ENCODE peak calls at places on chromosome 20, in eight cellular contexts. One of them, this sample, is unnamed.

GRCh38 chr20:19976595-19977372 is 40.4 kb upstream of the NAA20 start:
- DNase-seq in stimulated activated CD8-positive, alpha-beta memory T cell treated with anti-CD3 and anti-CD28 coated beads, Interleukin-4, amount 100 ng/mL, for 24 hours: no peak
- DNase-seq in activated naive CD4-positive, alpha-beta T cell treated with anti-CD3 and anti-CD28 coated beads, Interleukin-2, amount 50 U/mL, for 16 hours: no peak
- DNase-seq in stimulated activated CD4-positive, alpha-beta T cell treated with anti-CD3 and anti-CD28 coated beads, Interleukin-15, amount 100 ng/mL, for 1 hour: no peak
- DNase-seq in AG08396: peak
- DNase-seq in iPS-NIHi11: peak
- DNase-seq in T follicular helper cell: no peak
- DNase-seq in MM.1S: no peak
- DNase-seq in this sample: no peak

GRCh38 chr20:32337937-32338661 is 20.0 kb upstream of the ASXL1 start:
- DNase-seq in stimulated activated CD8-positive, alpha-beta memory T cell treated with anti-CD3 and anti-CD28 coated beads, Interleukin-4, amount 100 ng/mL, for 24 hours: no peak
- DNase-seq in activated naive CD4-positive, alpha-beta T cell treated with anti-CD3 and anti-CD28 coated beads, Interleukin-2, amount 50 U/mL, for 16 hours: no peak
- DNase-seq in stimulated activated CD4-positive, alpha-beta T cell treated with anti-CD3 and anti-CD28 coated beads, Interleukin-15, amount 100 ng/mL, for 1 hour: no peak
- DNase-seq in AG08396: no peak
- DNase-seq in iPS-NIHi11: no peak
- DNase-seq in T follicular helper cell: no peak
- DNase-seq in MM.1S: no peak
- DNase-seq in this sample: no peak

GRCh38 chr20:10832146-10832545 is 158.3 kb upstream of the JAG1 start:
- DNase-seq in stimulated activated CD8-positive, alpha-beta memory T cell treated with anti-CD3 and anti-CD28 coated beads, Interleukin-4, amount 100 ng/mL, for 24 hours: no peak
- DNase-seq in activated naive CD4-positive, alpha-beta T cell treated with anti-CD3 and anti-CD28 coated beads, Interleukin-2, amount 50 U/mL, for 16 hours: no peak
- DNase-seq in stimulated activated CD4-positive, alpha-beta T cell treated with anti-CD3 and anti-CD28 coated beads, Interleukin-15, amount 100 ng/mL, for 1 hour: no peak
- DNase-seq in AG08396: no peak
- DNase-seq in iPS-NIHi11: no peak
- DNase-seq in T follicular helper cell: no peak
- DNase-seq in MM.1S: no peak
- DNase-seq in this sample: no peak

GRCh38 chr20:1809611-1810510 is 85.3 kb upstream of the SIRPA start:
- DNase-seq in stimulated activated CD8-positive, alpha-beta memory T cell treated with anti-CD3 and anti-CD28 coated beads, Interleukin-4, amount 100 ng/mL, for 24 hours: no peak
- DNase-seq in activated naive CD4-positive, alpha-beta T cell treated with anti-CD3 and anti-CD28 coated beads, Interleukin-2, amount 50 U/mL, for 16 hours: no peak
- DNase-seq in stimulated activated CD4-positive, alpha-beta T cell treated with anti-CD3 and anti-CD28 coated beads, Interleukin-15, amount 100 ng/mL, for 1 hour: no peak
- DNase-seq in AG08396: peak
- DNase-seq in iPS-NIHi11: no peak
- DNase-seq in T follicular helper cell: no peak
- DNase-seq in MM.1S: no peak
- DNase-seq in this sample: no peak

GRCh38 chr20:33203444-33203843 is 13.7 kb upstream of the BPIFA3 start:
- DNase-seq in stimulated activated CD8-positive, alpha-beta memory T cell treated with anti-CD3 and anti-CD28 coated beads, Interleukin-4, amount 100 ng/mL, for 24 hours: no peak
- DNase-seq in activated naive CD4-positive, alpha-beta T cell treated with anti-CD3 and anti-CD28 coated beads, Interleukin-2, amount 50 U/mL, for 16 hours: no peak
- DNase-seq in stimulated activated CD4-positive, alpha-beta T cell treated with anti-CD3 and anti-CD28 coated beads, Interleukin-15, amount 100 ng/mL, for 1 hour: no peak
- DNase-seq in AG08396: no peak
- DNase-seq in iPS-NIHi11: no peak
- DNase-seq in T follicular helper cell: no peak
- DNase-seq in MM.1S: no peak
- DNase-seq in this sample: no peak

GRCh38 chr20:5545381-5545941 is 204.7 kb upstream of the SHLD1 start:
- DNase-seq in stimulated activated CD8-positive, alpha-beta memory T cell treated with anti-CD3 and anti-CD28 coated beads, Interleukin-4, amount 100 ng/mL, for 24 hours: no peak
- DNase-seq in activated naive CD4-positive, alpha-beta T cell treated with anti-CD3 and anti-CD28 coated beads, Interleukin-2, amount 50 U/mL, for 16 hours: no peak
- DNase-seq in stimulated activated CD4-positive, alpha-beta T cell treated with anti-CD3 and anti-CD28 coated beads, Interleukin-15, amount 100 ng/mL, for 1 hour: no peak
- DNase-seq in AG08396: no peak
- DNase-seq in iPS-NIHi11: no peak
- DNase-seq in T follicular helper cell: no peak
- DNase-seq in MM.1S: no peak
- DNase-seq in this sample: no peak

GRCh38 chr20:46558511-46558959 is 8.1 kb upstream of the OCSTAMP start:
- DNase-seq in stimulated activated CD8-positive, alpha-beta memory T cell treated with anti-CD3 and anti-CD28 coated beads, Interleukin-4, amount 100 ng/mL, for 24 hours: no peak
- DNase-seq in activated naive CD4-positive, alpha-beta T cell treated with anti-CD3 and anti-CD28 coated beads, Interleukin-2, amount 50 U/mL, for 16 hours: peak
- DNase-seq in stimulated activated CD4-positive, alpha-beta T cell treated with anti-CD3 and anti-CD28 coated beads, Interleukin-15, amount 100 ng/mL, for 1 hour: no peak
- DNase-seq in AG08396: peak
- DNase-seq in iPS-NIHi11: no peak
- DNase-seq in T follicular helper cell: no peak
- DNase-seq in MM.1S: no peak
- DNase-seq in this sample: no peak

GRCh38 chr20:361562-361961 is 14.7 kb downstream of the NRSN2 start:
- DNase-seq in stimulated activated CD8-positive, alpha-beta memory T cell treated with anti-CD3 and anti-CD28 coated beads, Interleukin-4, amount 100 ng/mL, for 24 hours: no peak
- DNase-seq in activated naive CD4-positive, alpha-beta T cell treated with anti-CD3 and anti-CD28 coated beads, Interleukin-2, amount 50 U/mL, for 16 hours: no peak
- DNase-seq in stimulated activated CD4-positive, alpha-beta T cell treated with anti-CD3 and anti-CD28 coated beads, Interleukin-15, amount 100 ng/mL, for 1 hour: no peak
- DNase-seq in AG08396: no peak
- DNase-seq in iPS-NIHi11: no peak
- DNase-seq in T follicular helper cell: no peak
- DNase-seq in MM.1S: no peak
- DNase-seq in this sample: no peak

GRCh38 chr20:46990017-46990810 is 95.6 kb downstream of the EYA2 start:
- DNase-seq in stimulated activated CD8-positive, alpha-beta memory T cell treated with anti-CD3 and anti-CD28 coated beads, Interleukin-4, amount 100 ng/mL, for 24 hours: no peak
- DNase-seq in activated naive CD4-positive, alpha-beta T cell treated with anti-CD3 and anti-CD28 coated beads, Interleukin-2, amount 50 U/mL, for 16 hours: no peak
- DNase-seq in stimulated activated CD4-positive, alpha-beta T cell treated with anti-CD3 and anti-CD28 coated beads, Interleukin-15, amount 100 ng/mL, for 1 hour: no peak
- DNase-seq in AG08396: no peak
- DNase-seq in iPS-NIHi11: no peak
- DNase-seq in T follicular helper cell: no peak
- DNase-seq in MM.1S: no peak
- DNase-seq in this sample: no peak

GRCh38 chr20:19583532-19584175 is 174.4 kb upstream of the RIN2 start:
- DNase-seq in stimulated activated CD8-positive, alpha-beta memory T cell treated with anti-CD3 and anti-CD28 coated beads, Interleukin-4, amount 100 ng/mL, for 24 hours: peak
- DNase-seq in activated naive CD4-positive, alpha-beta T cell treated with anti-CD3 and anti-CD28 coated beads, Interleukin-2, amount 50 U/mL, for 16 hours: no peak
- DNase-seq in stimulated activated CD4-positive, alpha-beta T cell treated with anti-CD3 and anti-CD28 coated beads, Interleukin-15, amount 100 ng/mL, for 1 hour: peak
- DNase-seq in AG08396: peak
- DNase-seq in iPS-NIHi11: peak
- DNase-seq in T follicular helper cell: no peak
- DNase-seq in MM.1S: peak
- DNase-seq in this sample: peak

GRCh38 chr20:34350095-34350494 is 13.0 kb upstream of the ITCH start:
- DNase-seq in stimulated activated CD8-positive, alpha-beta memory T cell treated with anti-CD3 and anti-CD28 coated beads, Interleukin-4, amount 100 ng/mL, for 24 hours: no peak
- DNase-seq in activated naive CD4-positive, alpha-beta T cell treated with anti-CD3 and anti-CD28 coated beads, Interleukin-2, amount 50 U/mL, for 16 hours: no peak
- DNase-seq in stimulated activated CD4-positive, alpha-beta T cell treated with anti-CD3 and anti-CD28 coated beads, Interleukin-15, amount 100 ng/mL, for 1 hour: no peak
- DNase-seq in AG08396: no peak
- DNase-seq in iPS-NIHi11: no peak
- DNase-seq in T follicular helper cell: no peak
- DNase-seq in MM.1S: no peak
- DNase-seq in this sample: no peak

GRCh38 chr20:34290471-34290870 is 12.7 kb downstream of the AHCY start:
- DNase-seq in stimulated activated CD8-positive, alpha-beta memory T cell treated with anti-CD3 and anti-CD28 coated beads, Interleukin-4, amount 100 ng/mL, for 24 hours: no peak
- DNase-seq in activated naive CD4-positive, alpha-beta T cell treated with anti-CD3 and anti-CD28 coated beads, Interleukin-2, amount 50 U/mL, for 16 hours: no peak
- DNase-seq in stimulated activated CD4-positive, alpha-beta T cell treated with anti-CD3 and anti-CD28 coated beads, Interleukin-15, amount 100 ng/mL, for 1 hour: no peak
- DNase-seq in AG08396: no peak
- DNase-seq in iPS-NIHi11: no peak
- DNase-seq in T follicular helper cell: no peak
- DNase-seq in MM.1S: no peak
- DNase-seq in this sample: no peak

GRCh38 chr20:62907377-62908317 is 18.7 kb downstream of the DIDO1 start:
- DNase-seq in stimulated activated CD8-positive, alpha-beta memory T cell treated with anti-CD3 and anti-CD28 coated beads, Interleukin-4, amount 100 ng/mL, for 24 hours: no peak
- DNase-seq in activated naive CD4-positive, alpha-beta T cell treated with anti-CD3 and anti-CD28 coated beads, Interleukin-2, amount 50 U/mL, for 16 hours: peak
- DNase-seq in stimulated activated CD4-positive, alpha-beta T cell treated with anti-CD3 and anti-CD28 coated beads, Interleukin-15, amount 100 ng/mL, for 1 hour: no peak
- DNase-seq in AG08396: no peak
- DNase-seq in iPS-NIHi11: peak
- DNase-seq in T follicular helper cell: no peak
- DNase-seq in MM.1S: no peak
- DNase-seq in this sample: no peak